ENCODE peak calls at places on chromosome 13, in five cellular contexts. P, G, Y, D and V are unnamed samples. For H3K27me3, the result is how much of the 10 kb centered on the place peaks cover.

GRCh38 chr13:100212904-100213538 is 124.1 kb downstream of the PCCA start:
- DNase-seq in Y (no peak), G (no peak), D (no peak), P (no peak), V (no peak)

GRCh38 chr13:108368240-108368898 is 98.9 kb downstream of the TNFSF13B start:
- DNase-seq in Y (no peak), P (no peak), G (no peak), D (no peak), V (no peak)

GRCh38 chr13:28716511-28716910 is 2.3 kb downstream of the SLC46A3 start:
- DNase-seq in Y (no peak), D (no peak), P (peak), G (no peak), V (no peak)

GRCh38 chr13:90402102-90402501 is 945.4 kb upstream of the MIR17HG start:
- DNase-seq in D (no peak), G (no peak), P (no peak), Y (no peak), V (no peak)

GRCh38 chr13:107807306-107808073 is 407.8 kb downstream of the LIG4 start:
- DNase-seq in Y (no peak), D (no peak), G (no peak), P (no peak), V (no peak)

GRCh38 chr13:75145926-75146325 is 336.0 kb downstream of the TBC1D4 start:
- DNase-seq in Y (no peak), G (no peak), D (no peak), P (no peak), V (no peak)

GRCh38 chr13:32791545-32792172 is 205.4 kb downstream of the PDS5B start:
- DNase-seq in G (no peak), Y (no peak), D (no peak), P (no peak), V (no peak)

GRCh38 chr13:45737571-45738002 is 35.5 kb downstream of the CBY2 start:
- DNase-seq in Y (no peak), G (no peak), D (no peak), P (no peak), V (no peak)

GRCh38 chr13:76795701-76796695 is 90.2 kb downstream of the KCTD12 start:
- DNase-seq in G (no peak), Y (no peak), D (no peak), P (no peak), V (no peak)

DNA sequence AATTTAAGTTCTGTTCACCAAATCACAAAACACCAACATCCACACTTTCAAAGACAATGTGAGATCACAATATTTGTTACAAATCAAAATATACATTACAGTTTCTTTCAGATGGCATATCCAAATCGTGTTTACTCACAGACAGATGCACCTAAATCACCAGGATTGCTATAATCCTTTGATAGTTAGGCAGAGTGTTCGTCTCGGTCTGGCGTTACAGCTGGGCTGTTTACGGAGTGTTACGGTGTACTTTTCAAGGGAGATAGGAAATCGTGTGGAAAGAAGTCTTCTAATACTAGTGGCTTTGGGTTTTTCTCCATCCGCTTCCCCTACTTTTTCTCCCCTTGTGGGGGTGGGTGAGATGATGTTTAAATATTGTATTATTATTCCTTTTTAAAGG is 1.9 kb downstream of the MAB21L1 start:
- DNase-seq in Y (no peak), P (no peak), G (no peak), D (no peak), V (no peak)
- H3K27me3 ChIP-seq in Y (under half), P (under half), G (half or more), D (under half), V (under half)

GRCh38 chr13:25168800-25169199 is 3.3 kb downstream of the AMER2 start:
- DNase-seq in G (no peak), P (no peak), Y (no peak), D (no peak), V (no peak)
- H3K27me3 ChIP-seq in G (under half), P (under half), Y (under half), D (under half), V (under half)

DNA sequence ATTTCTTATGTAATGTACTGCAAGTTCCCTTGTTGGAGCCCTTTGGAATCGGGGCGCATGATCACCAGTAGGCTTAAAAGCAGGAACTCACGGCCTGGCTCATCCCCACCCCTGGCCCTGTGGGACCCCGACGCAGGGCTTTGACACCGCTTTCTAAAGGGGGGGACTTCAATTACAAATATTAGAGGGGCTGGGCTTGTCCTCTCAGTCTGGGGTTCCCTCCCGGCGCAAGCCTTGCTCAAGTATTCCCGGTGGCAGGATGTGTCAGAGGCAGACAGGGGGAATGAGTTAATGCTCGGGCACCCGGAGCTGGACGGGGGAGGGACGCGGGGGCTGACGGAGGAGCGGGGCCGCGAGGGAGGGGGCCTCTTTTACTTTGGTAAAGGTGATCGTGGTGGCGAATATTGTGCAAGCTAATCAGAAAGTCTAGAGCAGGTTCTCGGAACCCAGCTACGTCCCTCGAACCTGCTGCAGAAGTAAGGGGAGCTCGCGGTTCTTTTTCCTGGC is 1.2 kb downstream of the FGF14 start:
- DNase-seq in P (peak), G (no peak), D (no peak), Y (no peak), V (no peak)
- H3K27me3 ChIP-seq in P (under half), G (under half), D (under half), Y (under half), V (under half)

DNA sequence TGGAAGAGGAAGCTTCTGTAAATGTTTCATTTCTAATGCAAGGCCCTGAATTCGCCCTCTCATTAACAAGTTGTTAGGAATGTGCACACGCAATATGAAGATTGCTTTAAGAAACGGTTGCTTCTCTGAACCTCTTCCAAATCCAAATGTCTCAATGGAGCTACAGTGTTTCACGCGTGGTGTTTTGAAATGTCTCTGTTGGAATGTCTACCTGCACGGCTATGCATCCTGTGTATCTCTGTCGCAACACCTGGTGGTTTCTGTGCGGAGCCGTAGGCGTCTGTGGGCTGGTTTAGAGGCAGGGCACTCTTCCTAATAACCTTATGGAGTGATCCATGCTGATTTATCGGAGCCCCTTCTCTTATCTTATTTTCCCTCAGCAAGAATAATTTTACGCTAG is 1584.2 kb upstream of the SLC10A2 start:
- DNase-seq in D (no peak), Y (no peak), P (no peak), G (no peak), V (no peak)
- H3K27me3 ChIP-seq in D (under half), Y (under half), P (under half), G (under half), V (under half)